ENCODE peak calls at places on chromosome 11, in eight cellular contexts. One of them, this sample, is unnamed.

GRCh38 chr11:27409742-27410141 is 46.7 kb upstream of the CCDC34 start:
- DNase-seq in brain microvascular endothelial cell: no peak
- DNase-seq in fibroblast of pulmonary artery: no peak
- DNase-seq in upper lobe of right lung: no peak
- DNase-seq in fibroblast of lung: peak
- DNase-seq in CD8-positive, alpha-beta T cell: no peak
- DNase-seq in Calu3: no peak
- DNase-seq in dorsolateral prefrontal cortex: no peak
- DNase-seq in this sample: no peak

GRCh38 chr11:8219257-8220021 is 44.2 kb downstream of the LMO1 start:
- DNase-seq in Calu3: peak
- DNase-seq in brain microvascular endothelial cell: peak
- DNase-seq in fibroblast of pulmonary artery: peak
- DNase-seq in fibroblast of lung: peak
- DNase-seq in upper lobe of right lung: no peak
- DNase-seq in dorsolateral prefrontal cortex: no peak
- DNase-seq in CD8-positive, alpha-beta T cell: no peak
- DNase-seq in this sample: peak

GRCh38 chr11:61004841-61005240 is 33.4 kb downstream of the CD6 start:
- DNase-seq in brain microvascular endothelial cell: no peak
- DNase-seq in upper lobe of right lung: no peak
- DNase-seq in dorsolateral prefrontal cortex: no peak
- DNase-seq in Calu3: no peak
- DNase-seq in fibroblast of lung: no peak
- DNase-seq in fibroblast of pulmonary artery: peak
- DNase-seq in CD8-positive, alpha-beta T cell: peak
- DNase-seq in this sample: no peak

GRCh38 chr11:15801126-15801525 is 555.2 kb downstream of the SOX6 start:
- DNase-seq in dorsolateral prefrontal cortex: no peak
- DNase-seq in brain microvascular endothelial cell: no peak
- DNase-seq in CD8-positive, alpha-beta T cell: no peak
- DNase-seq in fibroblast of pulmonary artery: no peak
- DNase-seq in upper lobe of right lung: no peak
- DNase-seq in Calu3: no peak
- DNase-seq in fibroblast of lung: no peak
- DNase-seq in this sample: no peak

GRCh38 chr11:69526453-69526810 is 45.0 kb downstream of the LINC01488 start:
- DNase-seq in CD8-positive, alpha-beta T cell: no peak
- DNase-seq in brain microvascular endothelial cell: no peak
- DNase-seq in Calu3: no peak
- DNase-seq in dorsolateral prefrontal cortex: no peak
- DNase-seq in fibroblast of lung: no peak
- DNase-seq in fibroblast of pulmonary artery: no peak
- DNase-seq in upper lobe of right lung: no peak
- DNase-seq in this sample: no peak

GRCh38 chr11:15227011-15227410 is 112.3 kb downstream of the INSC start:
- DNase-seq in upper lobe of right lung: no peak
- DNase-seq in fibroblast of pulmonary artery: no peak
- DNase-seq in CD8-positive, alpha-beta T cell: no peak
- DNase-seq in brain microvascular endothelial cell: no peak
- DNase-seq in fibroblast of lung: no peak
- DNase-seq in dorsolateral prefrontal cortex: no peak
- DNase-seq in Calu3: no peak
- DNase-seq in this sample: no peak

GRCh38 chr11:12050911-12051667 is 42.7 kb upstream of the DKK3 start:
- DNase-seq in CD8-positive, alpha-beta T cell: peak
- DNase-seq in dorsolateral prefrontal cortex: no peak
- DNase-seq in Calu3: no peak
- DNase-seq in fibroblast of lung: no peak
- DNase-seq in fibroblast of pulmonary artery: no peak
- DNase-seq in upper lobe of right lung: no peak
- DNase-seq in brain microvascular endothelial cell: no peak
- DNase-seq in this sample: no peak

GRCh38 chr11:44333271-44334218 is 23.6 kb upstream of the ALX4 start:
- DNase-seq in upper lobe of right lung: peak
- DNase-seq in fibroblast of lung: no peak
- DNase-seq in dorsolateral prefrontal cortex: no peak
- DNase-seq in brain microvascular endothelial cell: peak
- DNase-seq in Calu3: no peak
- DNase-seq in fibroblast of pulmonary artery: peak
- DNase-seq in CD8-positive, alpha-beta T cell: no peak
- DNase-seq in this sample: no peak

GRCh38 chr11:63609536-63609935 is 4.7 kb downstream of the PLAAT3 start:
- DNase-seq in fibroblast of pulmonary artery: no peak
- DNase-seq in brain microvascular endothelial cell: no peak
- DNase-seq in Calu3: peak
- DNase-seq in fibroblast of lung: no peak
- DNase-seq in upper lobe of right lung: no peak
- DNase-seq in dorsolateral prefrontal cortex: peak
- DNase-seq in CD8-positive, alpha-beta T cell: no peak
- DNase-seq in this sample: no peak

GRCh38 chr11:47242596-47243192 is 5.9 kb downstream of the ACP2 start:
- DNase-seq in upper lobe of right lung: no peak
- DNase-seq in dorsolateral prefrontal cortex: no peak
- DNase-seq in brain microvascular endothelial cell: no peak
- DNase-seq in CD8-positive, alpha-beta T cell: no peak
- DNase-seq in fibroblast of pulmonary artery: no peak
- DNase-seq in fibroblast of lung: no peak
- DNase-seq in Calu3: no peak
- DNase-seq in this sample: no peak

GRCh38 chr11:97136067-97136466 is 746.3 kb downstream of the JRKL start:
- DNase-seq in CD8-positive, alpha-beta T cell: no peak
- DNase-seq in Calu3: no peak
- DNase-seq in fibroblast of lung: no peak
- DNase-seq in fibroblast of pulmonary artery: no peak
- DNase-seq in dorsolateral prefrontal cortex: no peak
- DNase-seq in upper lobe of right lung: no peak
- DNase-seq in brain microvascular endothelial cell: no peak
- DNase-seq in this sample: no peak

GRCh38 chr11:100716848-100717247 is 29.8 kb downstream of the ARHGAP42 start:
- DNase-seq in Calu3: no peak
- DNase-seq in fibroblast of lung: no peak
- DNase-seq in brain microvascular endothelial cell: no peak
- DNase-seq in dorsolateral prefrontal cortex: no peak
- DNase-seq in upper lobe of right lung: no peak
- DNase-seq in fibroblast of pulmonary artery: no peak
- DNase-seq in CD8-positive, alpha-beta T cell: no peak
- DNase-seq in this sample: no peak

GRCh38 chr11:14300661-14301304 is 58.2 kb downstream of the RRAS2 start:
- DNase-seq in dorsolateral prefrontal cortex: peak
- DNase-seq in fibroblast of pulmonary artery: peak
- DNase-seq in fibroblast of lung: peak
- DNase-seq in CD8-positive, alpha-beta T cell: peak
- DNase-seq in Calu3: peak
- DNase-seq in brain microvascular endothelial cell: peak
- DNase-seq in upper lobe of right lung: no peak
- DNase-seq in this sample: peak

GRCh38 chr11:35619754-35620640 is 1.7 kb downstream of the FJX1 start:
- DNase-seq in CD8-positive, alpha-beta T cell: no peak
- DNase-seq in upper lobe of right lung: no peak
- DNase-seq in Calu3: peak
- DNase-seq in fibroblast of lung: peak
- DNase-seq in dorsolateral prefrontal cortex: peak
- DNase-seq in brain microvascular endothelial cell: peak
- DNase-seq in fibroblast of pulmonary artery: peak
- DNase-seq in this sample: peak

GRCh38 chr11:128776434-128777284 is 82.8 kb downstream of the FLI1 start:
- DNase-seq in brain microvascular endothelial cell: peak
- DNase-seq in fibroblast of pulmonary artery: peak
- DNase-seq in dorsolateral prefrontal cortex: no peak
- DNase-seq in upper lobe of right lung: peak
- DNase-seq in Calu3: peak
- DNase-seq in CD8-positive, alpha-beta T cell: peak
- DNase-seq in fibroblast of lung: peak
- DNase-seq in this sample: peak

GRCh38 chr11:13009921-13010736 is 1.0 kb downstream of the RASSF10 start:
- DNase-seq in fibroblast of lung: no peak
- DNase-seq in fibroblast of pulmonary artery: no peak
- DNase-seq in upper lobe of right lung: peak
- DNase-seq in CD8-positive, alpha-beta T cell: no peak
- DNase-seq in brain microvascular endothelial cell: no peak
- DNase-seq in Calu3: peak
- DNase-seq in dorsolateral prefrontal cortex: no peak
- DNase-seq in this sample: no peak

GRCh38 chr11:118102721-118103261 is 16.0 kb upstream of the SMIM35 start:
- DNase-seq in fibroblast of pulmonary artery: no peak
- DNase-seq in upper lobe of right lung: peak
- DNase-seq in dorsolateral prefrontal cortex: no peak
- DNase-seq in brain microvascular endothelial cell: no peak
- DNase-seq in fibroblast of lung: no peak
- DNase-seq in CD8-positive, alpha-beta T cell: no peak
- DNase-seq in Calu3: no peak
- DNase-seq in this sample: no peak

GRCh38 chr11:73126804-73127480 is 15.2 kb downstream of the FCHSD2 start:
- DNase-seq in CD8-positive, alpha-beta T cell: no peak
- DNase-seq in upper lobe of right lung: no peak
- DNase-seq in Calu3: no peak
- DNase-seq in fibroblast of pulmonary artery: no peak
- DNase-seq in dorsolateral prefrontal cortex: no peak
- DNase-seq in brain microvascular endothelial cell: no peak
- DNase-seq in fibroblast of lung: no peak
- DNase-seq in this sample: no peak

GRCh38 chr11:73124796-73125195 is 17.3 kb downstream of the FCHSD2 start:
- DNase-seq in fibroblast of lung: no peak
- DNase-seq in CD8-positive, alpha-beta T cell: no peak
- DNase-seq in Calu3: no peak
- DNase-seq in fibroblast of pulmonary artery: no peak
- DNase-seq in brain microvascular endothelial cell: no peak
- DNase-seq in dorsolateral prefrontal cortex: no peak
- DNase-seq in upper lobe of right lung: no peak
- DNase-seq in this sample: no peak

DNA sequence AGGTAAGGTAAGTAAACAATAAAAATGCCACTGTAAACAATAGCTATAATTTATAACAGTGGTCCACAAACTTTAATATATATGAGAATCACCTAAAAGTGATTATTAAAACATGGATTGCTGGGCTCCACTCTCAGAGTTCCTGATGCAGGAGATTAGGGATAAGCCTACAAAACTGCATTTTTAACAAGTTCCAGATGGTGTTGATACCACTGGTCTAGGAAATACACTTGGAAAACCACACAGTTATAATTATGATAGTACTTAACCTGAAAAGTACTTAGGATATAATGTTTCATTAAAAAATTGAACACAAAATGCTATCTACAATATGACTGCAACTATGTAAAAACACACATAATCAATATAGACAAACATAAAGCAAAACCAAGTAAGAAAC is 20.4 kb downstream of the FCHSD2 start:
- DNase-seq in brain microvascular endothelial cell: no peak
- DNase-seq in fibroblast of pulmonary artery: no peak
- DNase-seq in Calu3: no peak
- DNase-seq in dorsolateral prefrontal cortex: no peak
- DNase-seq in upper lobe of right lung: no peak
- DNase-seq in fibroblast of lung: no peak
- DNase-seq in CD8-positive, alpha-beta T cell: no peak
- DNase-seq in this sample: no peak
- TF ChIP-seq CTCF in brain microvascular endothelial cell: no peak
- TF ChIP-seq CTCF in fibroblast of pulmonary artery: no peak
- TF ChIP-seq CTCF in Calu3: no peak
- TF ChIP-seq CTCF in dorsolateral prefrontal cortex: no peak
- TF ChIP-seq CTCF in upper lobe of right lung: no peak
- TF ChIP-seq CTCF in fibroblast of lung: no peak
- TF ChIP-seq CTCF in CD8-positive, alpha-beta T cell: no peak
- TF ChIP-seq CTCF in this sample: no peak

GRCh38 chr11:116605543-116605942 is 167.2 kb downstream of the BUD13 start:
- DNase-seq in dorsolateral prefrontal cortex: no peak
- DNase-seq in upper lobe of right lung: no peak
- DNase-seq in fibroblast of lung: no peak
- DNase-seq in CD8-positive, alpha-beta T cell: no peak
- DNase-seq in brain microvascular endothelial cell: peak
- DNase-seq in Calu3: peak
- DNase-seq in fibroblast of pulmonary artery: peak
- DNase-seq in this sample: peak
- TF ChIP-seq CTCF in dorsolateral prefrontal cortex: no peak
- TF ChIP-seq CTCF in upper lobe of right lung: no peak
- TF ChIP-seq CTCF in fibroblast of lung: no peak
- TF ChIP-seq CTCF in CD8-positive, alpha-beta T cell: no peak
- TF ChIP-seq CTCF in brain microvascular endothelial cell: peak
- TF ChIP-seq CTCF in Calu3: peak
- TF ChIP-seq CTCF in fibroblast of pulmonary artery: peak
- TF ChIP-seq CTCF in this sample: peak

DNA sequence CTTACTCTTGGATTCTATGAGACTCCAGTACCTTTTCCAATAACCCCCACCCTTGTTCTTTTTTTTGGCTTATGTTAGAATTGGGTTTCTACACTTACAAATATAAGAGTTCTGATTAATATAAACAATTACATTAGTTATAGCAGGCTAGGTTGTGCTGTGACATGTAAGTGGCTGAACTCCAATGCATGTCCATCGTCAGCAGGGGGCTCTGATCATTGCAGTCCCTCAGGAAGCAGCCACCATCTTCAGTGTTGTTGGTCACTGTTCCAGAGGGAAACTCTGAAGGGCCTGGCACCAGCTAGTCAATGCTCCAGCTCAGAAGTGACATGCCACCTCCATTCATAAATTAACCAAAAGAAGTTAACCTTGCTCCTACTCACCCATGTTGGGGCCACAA is 5.6 kb downstream of the LIPT2 start:
- DNase-seq in CD8-positive, alpha-beta T cell: no peak
- DNase-seq in dorsolateral prefrontal cortex: no peak
- DNase-seq in Calu3: peak
- DNase-seq in upper lobe of right lung: no peak
- DNase-seq in fibroblast of pulmonary artery: no peak
- DNase-seq in fibroblast of lung: no peak
- DNase-seq in brain microvascular endothelial cell: no peak
- DNase-seq in this sample: no peak
- TF ChIP-seq CTCF in CD8-positive, alpha-beta T cell: no peak
- TF ChIP-seq CTCF in dorsolateral prefrontal cortex: no peak
- TF ChIP-seq CTCF in Calu3: peak
- TF ChIP-seq CTCF in upper lobe of right lung: no peak
- TF ChIP-seq CTCF in fibroblast of pulmonary artery: peak
- TF ChIP-seq CTCF in fibroblast of lung: peak
- TF ChIP-seq CTCF in brain microvascular endothelial cell: peak
- TF ChIP-seq CTCF in this sample: no peak

GRCh38 chr11:113666584-113666983 is 39.5 kb downstream of the TMPRSS5 start:
- DNase-seq in dorsolateral prefrontal cortex: no peak
- DNase-seq in fibroblast of pulmonary artery: no peak
- DNase-seq in upper lobe of right lung: no peak
- DNase-seq in Calu3: no peak
- DNase-seq in CD8-positive, alpha-beta T cell: no peak
- DNase-seq in fibroblast of lung: no peak
- DNase-seq in brain microvascular endothelial cell: no peak
- DNase-seq in this sample: no peak

GRCh38 chr11:113670149-113670829 is 35.8 kb downstream of the TMPRSS5 start:
- DNase-seq in fibroblast of pulmonary artery: no peak
- DNase-seq in CD8-positive, alpha-beta T cell: no peak
- DNase-seq in fibroblast of lung: no peak
- DNase-seq in brain microvascular endothelial cell: no peak
- DNase-seq in upper lobe of right lung: no peak
- DNase-seq in Calu3: no peak
- DNase-seq in dorsolateral prefrontal cortex: no peak
- DNase-seq in this sample: no peak

GRCh38 chr11:113664981-113665710 is 41.0 kb downstream of the TMPRSS5 start:
- DNase-seq in brain microvascular endothelial cell: no peak
- DNase-seq in dorsolateral prefrontal cortex: no peak
- DNase-seq in upper lobe of right lung: no peak
- DNase-seq in fibroblast of pulmonary artery: no peak
- DNase-seq in Calu3: peak
- DNase-seq in CD8-positive, alpha-beta T cell: no peak
- DNase-seq in fibroblast of lung: no peak
- DNase-seq in this sample: no peak

GRCh38 chr11:113668255-113668654 is 37.9 kb downstream of the TMPRSS5 start:
- DNase-seq in brain microvascular endothelial cell: no peak
- DNase-seq in Calu3: no peak
- DNase-seq in fibroblast of pulmonary artery: no peak
- DNase-seq in fibroblast of lung: no peak
- DNase-seq in CD8-positive, alpha-beta T cell: no peak
- DNase-seq in dorsolateral prefrontal cortex: no peak
- DNase-seq in upper lobe of right lung: no peak
- DNase-seq in this sample: no peak

GRCh38 chr11:113667801-113668200 is 38.3 kb downstream of the TMPRSS5 start:
- DNase-seq in fibroblast of lung: no peak
- DNase-seq in fibroblast of pulmonary artery: no peak
- DNase-seq in upper lobe of right lung: no peak
- DNase-seq in dorsolateral prefrontal cortex: no peak
- DNase-seq in brain microvascular endothelial cell: no peak
- DNase-seq in Calu3: no peak
- DNase-seq in CD8-positive, alpha-beta T cell: no peak
- DNase-seq in this sample: no peak
- TF ChIP-seq CTCF in fibroblast of lung: no peak
- TF ChIP-seq CTCF in fibroblast of pulmonary artery: no peak
- TF ChIP-seq CTCF in upper lobe of right lung: no peak
- TF ChIP-seq CTCF in dorsolateral prefrontal cortex: no peak
- TF ChIP-seq CTCF in brain microvascular endothelial cell: peak
- TF ChIP-seq CTCF in Calu3: no peak
- TF ChIP-seq CTCF in CD8-positive, alpha-beta T cell: no peak
- TF ChIP-seq CTCF in this sample: no peak

This sample was measured in GM10248.